ENCODE peak calls at places on chromosome 2, in six cellular contexts. E is bronchial epithelial cell; U is A549; Q is astrocyte; Z is SK-N-SH; B is CD8-positive, alpha-beta T cell. W is an unnamed sample.

GRCh38 chr2:36562973-36563532 is 34.9 kb downstream of the FEZ2 start:
- DNase-seq in Z (no peak), E (peak), U (no peak), B (no peak), Q (peak), W (no peak)

GRCh38 chr2:166628478-166629136 is 134.6 kb upstream of the SCN7A start:
- DNase-seq in E (peak), Q (no peak), U (no peak), Z (no peak), B (no peak), W (peak)

GRCh38 chr2:55311444-55311870 is 42.4 kb upstream of the MTIF2 start:
- DNase-seq in Q (no peak), U (peak), Z (no peak), E (peak), B (no peak), W (no peak)

GRCh38 chr2:240377366-240377765 is 58.1 kb upstream of the GPC1 start:
- DNase-seq in E (no peak), U (no peak), Z (no peak), Q (peak), B (no peak), W (no peak)

GRCh38 chr2:108987111-108987510 is 1.9 kb downstream of the EDAR start:
- DNase-seq in Q (no peak), U (no peak), Z (no peak), B (no peak), E (no peak), W (no peak)

GRCh38 chr2:84481702-84482101 is 22.6 kb upstream of the SUCLG1 start:
- DNase-seq in E (peak), Z (no peak), Q (peak), U (no peak), B (peak), W (no peak)

GRCh38 chr2:160582481-160583161 is 89.0 kb upstream of the RBMS1 start:
- DNase-seq in Q (peak), E (no peak), Z (no peak), U (no peak), B (no peak), W (no peak)

GRCh38 chr2:37324786-37325624 is at the start of gene PRKD3:
- DNase-seq in B (peak), Q (peak), U (peak), Z (peak), E (peak), W (peak)

GRCh38 chr2:219027511-219028055 is 13.7 kb downstream of the CFAP65 start:
- DNase-seq in Z (no peak), Q (no peak), E (no peak), B (no peak), U (no peak), W (no peak)

GRCh38 chr2:47664817-47665216 is 118.1 kb upstream of the MSH6 start:
- DNase-seq in B (no peak), Q (no peak), U (no peak), E (peak), Z (no peak), W (peak)

GRCh38 chr2:107064750-107065149 is 178.8 kb upstream of the ST6GAL2 start:
- DNase-seq in U (no peak), Z (no peak), Q (no peak), B (no peak), E (no peak), W (no peak)

GRCh38 chr2:212892193-212892592 is 259.2 kb downstream of the IKZF2 start:
- DNase-seq in E (peak), Q (peak), B (no peak), U (no peak), Z (peak), W (no peak)

GRCh38 chr2:180614776-180615175 is 365.6 kb upstream of the UBE2E3 start:
- DNase-seq in B (no peak), E (no peak), Z (no peak), U (no peak), Q (no peak), W (no peak)

GRCh38 chr2:105382177-105382576 is 16.7 kb downstream of the FHL2 start:
- DNase-seq in B (no peak), Q (no peak), E (no peak), Z (no peak), U (no peak), W (no peak)

GRCh38 chr2:145752091-145752806 is 1232.3 kb upstream of the ZEB2 start:
- DNase-seq in Q (peak), Z (peak), B (no peak), E (peak), U (peak), W (peak)

GRCh38 chr2:239908744-239909143 is 116.4 kb downstream of the NDUFA10 start:
- DNase-seq in B (no peak), E (no peak), Z (no peak), Q (no peak), U (no peak), W (no peak)

GRCh38 chr2:235639387-235639786 is 145.5 kb downstream of the AGAP1 start:
- DNase-seq in E (peak), Z (peak), B (no peak), Q (peak), U (no peak), W (no peak)

GRCh38 chr2:71578665-71579371 is 125.5 kb downstream of the DYSF start:
- DNase-seq in Q (no peak), E (no peak), U (no peak), B (no peak), Z (no peak), W (no peak)

GRCh38 chr2:70906439-70907018 is 29.2 kb upstream of the ATP6V1B1 start:
- DNase-seq in B (peak), U (no peak), Q (no peak), Z (no peak), E (no peak), W (no peak)

GRCh38 chr2:111659361-111660281 is 224.4 kb downstream of the ANAPC1 start:
- DNase-seq in E (peak), Q (peak), U (peak), B (no peak), Z (no peak), W (peak)

GRCh38 chr2:108220942-108221541 is 18.7 kb upstream of the SULT1C3 start:
- DNase-seq in U (no peak), Z (no peak), E (no peak), Q (no peak), B (no peak), W (no peak)

GRCh38 chr2:39837856-39838453 is 58.9 kb upstream of the THUMPD2 start:
- DNase-seq in B (no peak), Q (peak), Z (peak), U (peak), E (peak), W (peak)

GRCh38 chr2:221500501-221501209 is 71.4 kb downstream of the EPHA4 start:
- DNase-seq in Z (no peak), Q (no peak), E (no peak), U (no peak), B (no peak), W (no peak)

GRCh38 chr2:47190188-47190818 is 35.2 kb upstream of the STPG4 start:
- DNase-seq in Q (peak), B (no peak), Z (no peak), U (no peak), E (peak), W (peak)

GRCh38 chr2:71473346-71474035 is 20.1 kb downstream of the DYSF start:
- DNase-seq in B (no peak), E (no peak), U (no peak), Z (no peak), Q (no peak), W (no peak)

GRCh38 chr2:241958818-241959545 is 89.5 kb downstream of the RTP5 start:
- DNase-seq in B (no peak), E (no peak), U (no peak), Q (no peak), Z (no peak), W (no peak)

GRCh38 chr2:109447251-109447661 is 166.5 kb downstream of the SEPTIN10 start:
- DNase-seq in B (no peak), U (no peak), Q (peak), E (no peak), Z (peak), W (no peak)

GRCh38 chr2:15074751-15075700 is 442.5 kb downstream of the LRATD1 start:
- DNase-seq in Z (no peak), U (no peak), E (no peak), B (no peak), Q (peak), W (no peak)

GRCh38 chr2:16773080-16773713 is 107.6 kb upstream of the CYRIA start:
- DNase-seq in E (peak), B (no peak), U (peak), Q (peak), Z (peak), W (peak)

GRCh38 chr2:460861-461260 is 173.0 kb upstream of the ALKAL2 start:
- DNase-seq in Z (no peak), B (peak), E (no peak), U (no peak), Q (peak), W (no peak)

GRCh38 chr2:40809156-40809555 is 357.3 kb upstream of the SLC8A1 start:
- DNase-seq in E (no peak), U (no peak), Z (no peak), B (no peak), Q (no peak), W (no peak)

GRCh38 chr2:5696351-5696740 is 4.2 kb downstream of the SOX11 start:
- DNase-seq in U (no peak), B (no peak), Q (peak), Z (peak), E (no peak), W (no peak)

GRCh38 chr2:80365762-80366161 is 61.2 kb upstream of the LRRTM1 start:
- DNase-seq in Q (no peak), E (no peak), U (no peak), Z (peak), B (no peak), W (no peak)

GRCh38 chr2:288002-288742 is at the start of gene ALKAL2:
- DNase-seq in Z (peak), B (no peak), U (no peak), Q (no peak), E (no peak), W (peak)

GRCh38 chr2:20451346-20451745 is 4.5 kb downstream of the RHOB start:
- DNase-seq in E (no peak), Z (no peak), B (no peak), Q (peak), U (no peak), W (no peak)

GRCh38 chr2:46335404-46335965 is 38.3 kb downstream of the EPAS1 start:
- DNase-seq in Z (no peak), Q (peak), U (peak), B (no peak), E (peak), W (peak)

GRCh38 chr2:97950329-97951154 is 45.2 kb downstream of the TMEM131 start:
- DNase-seq in B (no peak), Z (no peak), U (no peak), E (peak), Q (peak), W (no peak)

GRCh38 chr2:119402645-119403560 is 28.8 kb upstream of the TMEM37 start:
- DNase-seq in B (no peak), Q (no peak), Z (no peak), E (no peak), U (no peak), W (peak)

GRCh38 chr2:100136310-100136709 is 6.1 kb downstream of the AFF3 start:
- DNase-seq in Z (no peak), Q (no peak), B (no peak), U (no peak), E (no peak), W (no peak)
- TF ChIP-seq CTCF in Z (no peak), Q (no peak), B (no peak), U (no peak), E (no peak), W (no peak)

DNA sequence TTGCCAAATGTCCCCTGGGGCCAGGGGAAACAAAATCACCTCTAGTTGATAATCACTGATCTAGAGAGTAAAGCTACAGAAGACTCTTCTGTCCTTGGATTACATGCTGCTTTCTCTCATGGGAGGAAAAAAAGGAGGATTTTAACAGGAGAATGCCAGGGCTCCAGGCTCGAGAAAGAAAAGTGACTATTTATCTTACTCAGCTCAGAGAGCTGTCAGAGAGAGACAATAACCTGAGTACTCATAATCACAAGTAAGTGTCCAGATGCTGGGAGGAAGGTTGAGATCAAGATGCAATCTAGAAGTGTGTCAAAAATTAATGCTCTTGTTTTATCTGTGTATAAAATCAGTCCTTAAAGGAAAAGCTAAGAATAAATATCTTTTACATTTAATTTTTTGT is 133.3 kb downstream of the PTRHD1 start:
- DNase-seq in U (no peak), B (no peak), Z (peak), E (no peak), Q (no peak), W (no peak)
- TF ChIP-seq CTCF in U (no peak), B (no peak), Z (no peak), E (no peak), Q (no peak), W (no peak)

GRCh38 chr2:190342601-190343000 is 788 bp upstream of the INPP1 start:
- DNase-seq in B (no peak), E (no peak), Q (no peak), U (no peak), Z (no peak), W (no peak)

GRCh38 chr2:190343170-190343499 is 254 bp upstream of the INPP1 start:
- DNase-seq in B (no peak), Z (no peak), E (no peak), Q (no peak), U (no peak), W (no peak)

GRCh38 chr2:190340369-190340768 is 3.0 kb upstream of the INPP1 start:
- DNase-seq in U (no peak), E (peak), Z (no peak), Q (no peak), B (no peak), W (peak)

GRCh38 chr2:190343500-190344274 is at the start of gene INPP1:
- DNase-seq in E (no peak), B (peak), Z (peak), U (peak), Q (peak), W (peak)

DNA sequence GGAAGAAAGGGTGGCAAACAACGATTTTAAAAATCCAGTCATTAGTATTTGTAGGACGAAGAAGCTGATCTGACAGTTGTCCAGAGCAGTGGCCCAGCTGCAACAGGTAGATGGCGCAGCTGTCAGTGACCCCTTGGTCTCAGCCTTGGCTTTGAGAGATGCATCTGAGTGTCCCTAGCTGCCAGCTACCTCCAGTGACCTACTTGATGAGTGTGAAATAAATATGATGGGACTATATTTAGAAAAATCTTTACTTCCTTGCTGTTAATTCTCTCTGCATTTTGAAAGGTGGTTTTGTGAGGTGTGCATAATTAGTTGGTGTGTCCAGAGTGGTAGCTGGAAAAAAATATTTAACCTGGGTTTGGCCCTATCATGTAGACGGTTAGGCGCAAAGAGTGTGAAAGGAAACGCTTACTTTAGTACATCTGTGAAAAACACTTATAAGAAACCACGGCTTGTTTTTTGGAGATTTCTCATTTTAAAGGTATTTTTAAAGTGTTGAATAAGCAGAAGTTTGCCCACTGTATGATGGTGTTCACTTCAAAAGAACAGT is 962 bp downstream of the INPP1 start:
- DNase-seq in B (no peak), Q (no peak), E (no peak), Z (no peak), U (peak), W (peak)
- TF ChIP-seq CTCF in B (no peak), Q (peak), E (peak), Z (peak), U (peak), W (peak)

GRCh38 chr2:60000681-60001080 is 552.8 kb downstream of the BCL11A start:
- DNase-seq in Q (no peak), E (peak), Z (no peak), B (no peak), U (no peak), W (no peak)

GRCh38 chr2:59998324-59998723 is 555.1 kb downstream of the BCL11A start:
- DNase-seq in Z (no peak), B (no peak), U (no peak), E (no peak), Q (no peak), W (no peak)

GRCh38 chr2:59997371-59997770 is 556.1 kb downstream of the BCL11A start:
- DNase-seq in U (no peak), E (no peak), Q (no peak), B (no peak), Z (no peak), W (no peak)

GRCh38 chr2:60003076-60003475 is 550.4 kb downstream of the BCL11A start:
- DNase-seq in E (no peak), Q (no peak), U (no peak), Z (no peak), B (no peak), W (no peak)

DNA sequence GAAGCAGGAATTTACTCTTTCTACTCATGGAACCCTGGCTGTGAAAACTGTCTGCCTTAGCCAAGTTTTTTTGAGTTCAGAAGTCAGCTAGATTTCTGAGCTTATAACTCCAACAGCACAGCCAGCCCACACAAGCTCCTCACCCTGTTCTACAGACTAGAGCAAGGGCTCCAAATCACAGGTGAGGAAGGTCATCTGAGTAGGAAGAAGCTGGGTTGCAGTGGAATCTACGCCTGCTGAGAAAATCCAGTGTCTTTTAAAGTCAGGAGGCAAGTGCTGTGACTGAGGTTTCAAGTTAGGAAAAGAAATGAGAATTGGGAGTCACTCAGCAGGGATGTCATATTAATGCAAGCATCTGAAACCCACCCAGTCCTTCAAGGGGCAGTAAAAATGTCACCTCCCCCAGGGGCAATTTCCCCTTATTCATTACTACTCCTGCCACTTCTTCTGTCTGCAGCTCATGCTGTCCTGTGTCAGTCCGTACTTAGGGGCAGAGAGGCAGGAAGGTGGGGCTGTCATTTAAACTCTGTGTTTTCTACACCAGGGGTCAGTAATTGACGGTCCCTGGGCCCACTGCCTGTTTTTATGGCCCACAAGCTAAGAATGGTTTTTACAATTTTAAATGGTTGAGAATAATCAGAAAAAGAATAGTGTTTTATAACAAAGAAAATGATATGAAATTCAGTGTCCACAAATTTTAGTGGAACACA is 551.1 kb downstream of the BCL11A start:
- DNase-seq in U (no peak), B (no peak), Q (no peak), Z (no peak), E (no peak), W (no peak)
- TF ChIP-seq CTCF in U (no peak), B (no peak), Q (no peak), Z (no peak), E (no peak), W (no peak)

GRCh38 chr2:167764772-167765341 is 482.5 kb downstream of the STK39 start:
- DNase-seq in B (no peak), Z (no peak), U (no peak), Q (no peak), E (peak), W (no peak)

GRCh38 chr2:167756427-167756826 is 491.0 kb downstream of the STK39 start:
- DNase-seq in Z (no peak), Q (peak), B (no peak), E (no peak), U (no peak), W (no peak)

GRCh38 chr2:167758292-167758691 is 489.1 kb downstream of the STK39 start:
- DNase-seq in B (no peak), Z (no peak), U (no peak), Q (no peak), E (no peak), W (no peak)

GRCh38 chr2:167761465-167762136 is 485.8 kb downstream of the STK39 start:
- DNase-seq in E (no peak), Z (no peak), B (no peak), U (no peak), Q (no peak), W (no peak)

GRCh38 chr2:167759531-167759930 is 487.9 kb downstream of the STK39 start:
- DNase-seq in B (no peak), U (no peak), Z (no peak), Q (no peak), E (no peak), W (no peak)
- TF ChIP-seq CTCF in B (no peak), U (no peak), Z (no peak), Q (no peak), E (no peak), W (no peak)

DNA sequence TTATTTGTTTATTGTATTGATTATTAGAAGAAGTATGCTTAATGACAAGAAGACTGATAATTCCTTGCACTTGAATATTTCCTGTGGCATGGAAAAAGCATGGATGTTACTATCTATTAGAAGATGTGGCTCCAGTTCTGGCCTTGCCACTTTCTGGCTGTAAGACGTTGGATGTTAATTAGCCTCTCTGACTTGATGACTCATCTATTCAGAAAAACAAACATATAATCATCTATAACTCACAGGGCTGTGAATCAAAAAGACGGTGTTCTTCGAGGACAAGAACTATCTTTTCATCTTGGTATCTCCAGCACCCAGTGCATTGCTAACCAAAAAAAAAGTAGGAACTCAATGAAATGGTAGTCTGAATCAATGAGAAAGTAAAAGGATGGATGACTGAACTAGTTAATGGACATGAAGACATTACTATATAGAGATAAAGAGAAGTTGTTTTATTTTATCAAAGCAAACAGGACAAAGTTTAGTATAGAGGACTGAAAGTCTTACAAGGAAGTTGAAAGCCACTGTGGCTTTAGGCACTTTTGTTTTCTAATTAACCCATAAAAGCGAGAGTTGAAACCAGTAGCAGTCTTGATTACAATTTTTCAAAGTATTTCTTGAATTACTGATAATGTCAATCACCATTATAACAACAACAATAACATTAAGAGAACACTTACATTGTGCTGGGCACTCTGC is 145.3 kb downstream of the RND3 start:
- DNase-seq in U (no peak), B (no peak), E (peak), Z (no peak), Q (no peak), W (no peak)
- TF ChIP-seq CTCF in U (no peak), B (no peak), E (no peak), Z (no peak), Q (no peak), W (no peak)

GRCh38 chr2:24922556-24922955 is 2.5 kb upstream of the ADCY3 start:
- DNase-seq in E (no peak), U (no peak), B (no peak), Z (no peak), Q (no peak), W (no peak)
- TF ChIP-seq CTCF in E (no peak), U (no peak), B (no peak), Z (no peak), Q (no peak), W (no peak)

GRCh38 chr2:232117413-232117812 is 155.9 kb downstream of the DIS3L2 start:
- DNase-seq in E (no peak), U (no peak), Q (no peak), Z (no peak), B (no peak), W (no peak)
- TF ChIP-seq CTCF in E (no peak), U (no peak), Q (no peak), Z (no peak), B (no peak), W (no peak)